ENCODE peak calls at places on chromosomes 7 and 10, in six cellular contexts. U, Y, V, A, X and Q are unnamed samples.

GRCh38 chr10:36170943-36171501 is 528.9 kb upstream of the FZD8 start:
- DNase-seq in A (no peak), X (no peak), Y (no peak), V (no peak), U (no peak), Q (no peak)

GRCh38 chr10:22624289-22624738 is 90.1 kb downstream of the PIP4K2A start:
- DNase-seq in V (no peak), A (no peak), U (peak), X (peak), Y (no peak), Q (no peak)

GRCh38 chr10:92914478-92915066 is 66.3 kb downstream of the EXOC6 start:
- DNase-seq in V (peak), Y (no peak), A (no peak), U (peak), X (peak), Q (peak)

GRCh38 chr7:115475774-115476407 is 554.0 kb downstream of the MDFIC start:
- DNase-seq in V (peak), A (no peak), U (no peak), Y (no peak), X (no peak), Q (no peak)

GRCh38 chr7:2785071-2785500 is 59.0 kb downstream of the GNA12 start:
- DNase-seq in A (no peak), V (no peak), X (peak), U (peak), Y (no peak), Q (no peak)

GRCh38 chr7:98418271-98418635 is 17.4 kb upstream of the BAIAP2L1 start:
- DNase-seq in V (no peak), Y (no peak), X (peak), A (no peak), U (peak), Q (no peak)

GRCh38 chr10:124740374-124741280 is 3.6 kb downstream of the FAM53B start:
- DNase-seq in Y (no peak), A (peak), X (peak), V (peak), U (peak), Q (peak)

GRCh38 chr10:102752934-102753664 is 9.4 kb downstream of the WBP1L start:
- DNase-seq in Y (no peak), V (no peak), X (peak), U (peak), A (no peak), Q (no peak)

GRCh38 chr10:36634916-36635315 is 490.5 kb upstream of the ANKRD30A start:
- DNase-seq in V (no peak), Y (no peak), U (no peak), X (peak), A (no peak), Q (no peak)

GRCh38 chr10:122316224-122316884 is 45.3 kb downstream of the BTBD16 start:
- DNase-seq in A (no peak), X (no peak), Y (no peak), V (peak), U (no peak), Q (no peak)
- H3K4me3 ChIP-seq in A (no peak), X (no peak), Y (no peak), V (no peak), U (no peak), Q (no peak)

GRCh38 chr10:71092812-71093391 is 119.5 kb upstream of the UNC5B start:
- DNase-seq in U (no peak), A (no peak), X (no peak), Y (peak), V (no peak), Q (no peak)
- H3K4me3 ChIP-seq in U (no peak), A (no peak), X (no peak), Y (no peak), V (no peak), Q (no peak)

DNA sequence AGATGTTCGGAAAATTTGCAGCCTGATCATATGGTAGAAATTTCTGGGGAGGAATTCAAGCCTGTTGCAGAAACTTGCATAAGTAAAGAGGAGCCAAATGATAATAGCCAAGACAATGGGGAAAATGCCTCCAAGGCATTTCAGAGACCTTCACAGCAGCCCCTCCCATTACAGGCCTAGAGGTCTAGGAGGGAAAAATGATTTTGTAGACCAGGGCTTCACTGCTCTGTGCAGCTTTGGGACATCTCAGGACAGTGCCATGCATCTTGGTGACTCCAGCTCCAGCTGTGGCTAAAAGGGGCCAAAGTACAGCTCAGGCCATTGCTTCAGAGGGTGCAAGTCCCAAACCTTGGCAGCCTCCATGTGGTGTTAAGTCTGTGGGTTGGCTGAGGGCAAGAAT is 50.6 kb upstream of the CYP2C18 start:
- DNase-seq in Y (no peak), A (no peak), V (no peak), U (no peak), X (no peak), Q (no peak)
- H3K4me3 ChIP-seq in Y (no peak), A (no peak), V (no peak), U (no peak), X (no peak), Q (no peak)

DNA sequence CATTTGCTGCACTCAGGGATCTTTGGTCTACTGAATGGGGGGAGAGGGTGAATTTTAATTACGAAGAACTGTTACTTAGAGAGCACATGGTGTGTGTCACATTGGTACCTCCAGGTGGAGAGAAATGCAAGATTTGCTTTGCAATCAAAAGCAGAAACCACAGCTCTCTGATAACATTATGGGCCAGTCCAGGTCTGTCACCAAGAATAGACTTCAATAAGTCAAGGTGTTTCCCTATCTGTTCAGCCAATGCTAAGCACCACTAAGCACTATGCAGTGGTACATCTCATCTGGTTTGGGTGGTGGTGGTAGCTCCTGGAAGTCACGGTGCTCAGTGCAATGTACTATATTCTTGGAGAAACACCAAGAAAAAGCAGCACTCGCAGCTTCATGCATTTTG is 119.6 kb upstream of the AFAP1L2 start:
- DNase-seq in U (no peak), Y (no peak), V (no peak), X (no peak), A (no peak), Q (no peak)
- H3K4me3 ChIP-seq in U (no peak), Y (peak), V (no peak), X (no peak), A (no peak), Q (no peak)

GRCh38 chr10:80662429-80663211 is 124.9 kb downstream of the SH2D4B start:
- DNase-seq in U (peak), A (peak), V (peak), Y (peak), X (peak), Q (peak)
- H3K4me3 ChIP-seq in U (no peak), A (no peak), V (no peak), Y (peak), X (no peak), Q (peak)

GRCh38 chr7:149229526-149229925 is 9.9 kb upstream of the ZNF212 start:
- DNase-seq in X (no peak), Y (no peak), A (no peak), U (no peak), V (no peak), Q (no peak)
- H3K4me3 ChIP-seq in X (no peak), Y (no peak), A (no peak), U (no peak), V (no peak), Q (no peak)